ENCODE peak calls at places on chromosomes 5 and 9, in five cellular contexts. G is tibial artery, Y is neural progenitor cell, V is BJ, C is uterus. O is an unnamed sample. For H3K27me3, the result is how much of the 10 kb centered on the place peaks cover.

GRCh38 chr5:104080646-104081175 is 518.1 kb upstream of the NUDT12 start:
- DNase-seq in V (no peak), C (no peak), G (no peak), Y (no peak), O (no peak)

GRCh38 chr9:134265078-134265477 is 61.2 kb upstream of the RXRA start:
- DNase-seq in V (no peak), G (no peak), Y (no peak), C (no peak), O (no peak)

GRCh38 chr9:112890106-112891081 is at the start of gene SLC46A2:
- DNase-seq in V (no peak), Y (peak), C (no peak), G (no peak), O (no peak)

GRCh38 chr5:132674671-132675506 is 1.1 kb downstream of the IL4 start:
- DNase-seq in G (no peak), C (no peak), V (peak), Y (no peak), O (no peak)

GRCh38 chr9:121398374-121398773 is 28.3 kb upstream of the STOM start:
- DNase-seq in V (peak), C (no peak), Y (no peak), G (no peak), O (peak)

GRCh38 chr5:68531970-68532369 is 316.4 kb downstream of the PIK3R1 start:
- DNase-seq in Y (no peak), G (no peak), V (no peak), C (no peak), O (no peak)

GRCh38 chr5:78838753-78839152 is 146.4 kb downstream of the ARSB start:
- DNase-seq in G (no peak), C (no peak), Y (no peak), V (no peak), O (no peak)

GRCh38 chr9:38621434-38622082 is 1.2 kb upstream of the ANKRD18A start:
- DNase-seq in Y (peak), G (no peak), V (no peak), C (no peak), O (no peak)

GRCh38 chr9:126146254-126147145 is 180.1 kb upstream of the MVB12B start:
- DNase-seq in C (no peak), V (no peak), Y (peak), G (no peak), O (no peak)

GRCh38 chr9:76704601-76705204 is 59.5 kb upstream of the PCA3 start:
- DNase-seq in G (no peak), Y (peak), C (no peak), V (peak), O (no peak)

GRCh38 chr9:79847074-79847473 is 275.3 kb downstream of the TLE4 start:
- DNase-seq in V (no peak), C (no peak), Y (no peak), G (no peak), O (no peak)

GRCh38 chr9:33161011-33161588 is 6.0 kb downstream of the B4GALT1 start:
- DNase-seq in V (peak), Y (peak), G (peak), C (peak), O (peak)

GRCh38 chr5:56751914-56752313 is 63.4 kb upstream of the MAP3K1 start:
- DNase-seq in V (peak), C (no peak), Y (no peak), G (no peak), O (no peak)

GRCh38 chr9:77883133-77883532 is 148.5 kb downstream of the GNAQ start:
- DNase-seq in Y (no peak), V (no peak), G (no peak), C (no peak), O (no peak)

GRCh38 chr5:82277987-82278710 is at the start of gene RPS23:
- DNase-seq in G (peak), V (peak), Y (peak), C (peak), O (peak)

GRCh38 chr9:13529321-13530104 is 250.0 kb upstream of the MPDZ start:
- DNase-seq in Y (no peak), C (no peak), V (no peak), G (no peak), O (no peak)

GRCh38 chr9:84670106-84670800 is 724 bp downstream of the NTRK2 start:
- DNase-seq in Y (peak), C (no peak), G (peak), V (no peak), O (no peak)

GRCh38 chr9:88954073-88954472 is 37.2 kb upstream of the S1PR3 start:
- DNase-seq in C (no peak), V (no peak), G (no peak), Y (no peak), O (no peak)

GRCh38 chr9:125815568-125815967 is 68.4 kb downstream of the PBX3 start:
- DNase-seq in G (no peak), V (no peak), C (no peak), Y (no peak), O (peak)

GRCh38 chr5:175059687-175060194 is 335.4 kb downstream of the MSX2 start:
- DNase-seq in V (no peak), Y (peak), G (peak), C (peak), O (no peak)

GRCh38 chr5:5061836-5062235 is 78.3 kb upstream of the ADAMTS16 start:
- DNase-seq in V (no peak), G (no peak), C (no peak), Y (no peak), O (no peak)

GRCh38 chr9:136949239-136949816 is 2.7 kb upstream of the LCN12 start:
- DNase-seq in V (no peak), G (no peak), C (no peak), Y (peak), O (peak)

GRCh38 chr9:96061293-96061987 is 185.9 kb downstream of the ERCC6L2 start:
- DNase-seq in V (no peak), Y (peak), G (peak), C (no peak), O (no peak)

GRCh38 chr5:78610163-78610583 is 38.4 kb downstream of the LHFPL2 start:
- DNase-seq in G (no peak), C (peak), Y (no peak), V (no peak), O (no peak)

GRCh38 chr5:132050136-132050535 is 10.3 kb upstream of the IL3 start:
- DNase-seq in V (no peak), G (peak), C (peak), Y (no peak), O (no peak)

GRCh38 chr9:85038061-85038460 is 368.5 kb downstream of the NTRK2 start:
- DNase-seq in C (no peak), G (no peak), V (no peak), Y (no peak), O (no peak)

GRCh38 chr5:168159425-168159824 is 132.0 kb upstream of the WWC1 start:
- DNase-seq in V (no peak), C (no peak), G (peak), Y (peak), O (no peak)

GRCh38 chr5:111072949-111073682 is 1.6 kb downstream of the TSLP start:
- DNase-seq in V (no peak), C (peak), Y (peak), G (peak), O (peak)

GRCh38 chr5:126920291-126920690 is 110.1 kb downstream of the MARCHF3 start:
- DNase-seq in G (no peak), V (no peak), C (no peak), Y (no peak), O (no peak)

GRCh38 chr5:368162-369084 is 46.9 kb downstream of the AHRR start:
- DNase-seq in G (no peak), V (peak), Y (no peak), C (no peak), O (peak)

GRCh38 chr9:96138616-96139015 is 163.4 kb downstream of the HSD17B3 start:
- DNase-seq in V (no peak), C (no peak), Y (no peak), G (no peak), O (no peak)

GRCh38 chr9:108262836-108263235 is 593.0 kb downstream of the ACTL7B start:
- DNase-seq in C (no peak), Y (no peak), V (no peak), G (no peak), O (no peak)

GRCh38 chr5:146731909-146732659 is 146.5 kb downstream of the PPP2R2B start:
- DNase-seq in C (no peak), Y (no peak), V (peak), G (no peak), O (no peak)

GRCh38 chr5:90866915-90867715 is 308.5 kb downstream of the ADGRV1 start:
- DNase-seq in C (no peak), Y (no peak), G (no peak), V (no peak), O (no peak)

GRCh38 chr5:90865194-90865593 is 306.6 kb downstream of the ADGRV1 start:
- DNase-seq in V (no peak), G (no peak), Y (no peak), C (no peak), O (no peak)

GRCh38 chr5:90861843-90862586 is 303.4 kb downstream of the ADGRV1 start:
- DNase-seq in G (no peak), Y (no peak), C (no peak), V (no peak), O (no peak)

GRCh38 chr5:90868799-90869198 is 310.2 kb downstream of the ADGRV1 start:
- DNase-seq in G (no peak), V (no peak), Y (no peak), C (no peak), O (no peak)

DNA sequence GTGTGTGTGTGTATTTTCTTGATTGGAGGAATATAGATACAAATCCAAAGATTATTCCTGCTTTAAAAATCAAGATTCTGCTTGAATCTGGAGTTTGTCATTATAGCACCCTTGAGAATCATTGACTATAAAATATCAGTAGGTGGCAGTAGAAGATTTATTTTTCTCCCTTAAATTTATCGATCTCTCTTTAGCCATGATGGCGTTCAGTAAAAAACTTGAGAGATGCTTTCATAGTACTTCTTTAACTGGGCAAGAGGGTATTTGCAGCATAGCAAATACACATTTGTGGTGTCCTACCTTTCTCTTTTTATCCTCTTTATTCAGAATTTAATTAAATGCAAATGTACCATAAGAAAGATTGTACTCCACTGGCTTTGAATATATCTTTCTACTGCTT is 307.7 kb downstream of the ADGRV1 start:
- DNase-seq in C (no peak), Y (no peak), G (no peak), V (no peak), O (no peak)
- H3K4me3 ChIP-seq in C (no peak), Y (no peak), G (no peak), V (no peak), O (no peak)

DNA sequence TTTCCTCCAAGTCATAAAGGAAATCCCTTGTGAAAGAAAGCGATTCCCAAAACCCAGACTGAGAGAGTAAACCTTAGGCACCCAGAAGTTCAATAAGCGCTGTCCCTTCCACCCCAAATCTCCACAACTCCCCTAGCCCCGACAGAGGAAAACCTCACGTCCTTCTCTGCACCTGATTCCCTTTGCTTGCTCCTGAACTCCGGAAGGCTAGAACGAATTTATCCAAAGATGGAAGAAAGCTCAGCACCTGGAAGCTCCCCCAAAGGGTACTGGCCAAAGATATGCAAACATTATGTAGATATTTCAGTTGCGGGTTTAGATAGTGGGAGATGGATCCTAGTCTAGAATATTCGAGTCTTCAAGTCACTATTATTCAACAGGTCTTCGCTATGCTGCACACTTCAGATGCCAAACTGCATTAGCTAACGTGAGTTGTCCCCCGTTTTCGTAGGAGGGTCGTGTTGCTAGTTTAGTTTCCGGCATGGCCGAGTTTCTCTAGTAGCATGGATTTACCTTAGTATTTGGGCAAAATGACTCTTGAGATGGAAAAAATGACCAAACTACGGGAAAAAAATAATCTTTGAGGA is 27.7 kb downstream of the NR2F1 start:
- DNase-seq in C (no peak), Y (peak), G (no peak), V (no peak), O (no peak)
- H3K27me3 ChIP-seq in C (half or more), Y (half or more), G (half or more), V (under half), O (half or more)

GRCh38 chr9:37295796-37296195 is 126.7 kb upstream of the GRHPR start:
- DNase-seq in G (no peak), C (no peak), V (no peak), Y (no peak), O (no peak)
- TF ChIP-seq CTCF in G (no peak), C (no peak), V (no peak), Y (peak), O (peak)

GRCh38 chr9:95004452-95005275 is 278.2 kb downstream of the AOPEP start:
- DNase-seq in C (peak), Y (peak), G (peak), V (no peak), O (no peak)

GRCh38 chr9:95008151-95008771 is 281.8 kb downstream of the AOPEP start:
- DNase-seq in C (no peak), Y (no peak), G (no peak), V (no peak), O (no peak)

GRCh38 chr9:95005276-95006141 is 279.0 kb downstream of the AOPEP start:
- DNase-seq in G (no peak), V (no peak), C (no peak), Y (peak), O (no peak)

GRCh38 chr9:95009459-95009858 is 283.0 kb downstream of the AOPEP start:
- DNase-seq in V (no peak), C (no peak), Y (no peak), G (no peak), O (no peak)

DNA sequence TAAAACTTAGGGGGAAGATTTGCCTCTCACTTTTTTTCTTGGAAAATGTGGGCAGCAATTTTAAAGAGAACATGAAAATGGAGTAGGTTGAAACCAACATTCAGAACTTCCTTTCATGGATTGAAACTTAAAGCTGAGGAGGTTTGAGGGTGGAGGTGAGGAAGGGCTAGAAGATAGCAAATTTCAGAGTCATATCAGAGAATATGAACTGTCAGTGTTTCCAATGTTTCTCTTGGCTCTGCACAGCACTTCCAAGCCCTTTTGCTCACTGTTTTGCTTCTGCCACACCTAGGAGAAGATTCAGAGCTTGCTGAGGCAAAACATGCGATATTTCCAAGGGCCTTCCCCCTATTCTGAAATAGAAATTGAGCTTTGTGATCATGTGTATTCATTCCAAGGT is 281.0 kb downstream of the AOPEP start:
- DNase-seq in C (no peak), Y (no peak), G (no peak), V (no peak), O (no peak)
- H3K4me3 ChIP-seq in C (peak), Y (no peak), G (peak), V (peak), O (peak)

DNA sequence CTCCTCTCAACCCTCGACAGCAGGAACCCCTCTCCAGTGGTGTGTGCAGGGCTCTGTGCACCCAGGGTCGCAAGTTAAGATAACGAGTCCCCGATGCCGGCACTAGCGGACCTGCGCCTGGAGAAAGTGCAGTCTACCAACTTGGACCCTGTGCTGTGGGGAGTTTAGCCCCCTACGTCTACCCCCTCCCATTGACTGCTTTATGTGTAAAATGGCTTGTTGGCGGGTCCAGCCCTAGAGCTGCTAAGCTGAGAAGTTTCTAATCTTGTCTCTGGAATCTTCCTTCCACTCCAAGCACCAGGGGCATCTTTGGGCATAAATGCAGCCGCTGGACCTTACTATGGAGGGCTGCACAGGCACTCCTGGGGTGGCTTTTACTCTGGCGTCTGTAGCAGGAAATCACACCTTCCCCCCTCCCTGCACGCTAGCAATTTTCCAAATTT is 7.1 kb upstream of the PITX1 start:
- DNase-seq in C (no peak), G (no peak), V (no peak), Y (no peak), O (no peak)
- H3K27me3 ChIP-seq in C (under half), G (half or more), V (under half), Y (half or more), O (under half)

DNA sequence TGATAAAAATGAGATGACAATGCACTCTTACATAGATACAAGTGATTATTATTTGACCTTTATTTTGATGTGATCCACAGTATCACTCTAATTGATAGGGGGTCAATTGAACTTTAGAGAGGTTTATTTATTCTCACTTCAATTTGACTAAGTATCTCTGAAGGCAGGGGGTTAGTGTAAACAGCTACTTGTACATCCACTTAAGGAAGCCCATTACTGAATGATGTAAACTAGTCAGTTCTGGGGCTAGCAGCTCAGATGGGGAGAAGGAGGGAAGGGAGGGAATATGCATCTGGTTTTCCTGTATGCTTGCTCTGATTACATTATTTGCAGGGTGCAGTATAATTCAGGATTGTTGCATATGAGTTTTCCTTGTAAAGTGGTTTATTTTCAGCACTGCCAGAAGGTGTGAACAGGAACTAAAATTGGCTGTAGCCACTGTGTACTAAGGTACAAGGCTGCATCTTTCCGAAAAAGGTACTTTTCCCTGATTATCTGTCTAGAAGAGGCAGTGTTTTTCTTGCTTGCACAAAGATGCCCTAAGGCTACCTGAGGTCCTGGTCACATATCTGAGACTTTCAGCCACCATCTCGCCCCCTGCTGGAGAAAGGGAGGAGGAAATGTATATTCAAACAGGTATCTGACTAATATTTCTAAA is 51.2 kb downstream of the MRPS27 start:
- DNase-seq in V (no peak), G (peak), C (no peak), Y (peak), O (no peak)
- TF ChIP-seq CTCF in V (peak), G (peak), C (peak), Y (peak), O (peak)

GRCh38 chr9:114226289-114227055 is 71.1 kb downstream of the COL27A1 start:
- DNase-seq in G (no peak), C (no peak), V (no peak), Y (no peak), O (no peak)
- H3K4me3 ChIP-seq in G (no peak), C (no peak), V (no peak), Y (no peak), O (no peak)

DNA sequence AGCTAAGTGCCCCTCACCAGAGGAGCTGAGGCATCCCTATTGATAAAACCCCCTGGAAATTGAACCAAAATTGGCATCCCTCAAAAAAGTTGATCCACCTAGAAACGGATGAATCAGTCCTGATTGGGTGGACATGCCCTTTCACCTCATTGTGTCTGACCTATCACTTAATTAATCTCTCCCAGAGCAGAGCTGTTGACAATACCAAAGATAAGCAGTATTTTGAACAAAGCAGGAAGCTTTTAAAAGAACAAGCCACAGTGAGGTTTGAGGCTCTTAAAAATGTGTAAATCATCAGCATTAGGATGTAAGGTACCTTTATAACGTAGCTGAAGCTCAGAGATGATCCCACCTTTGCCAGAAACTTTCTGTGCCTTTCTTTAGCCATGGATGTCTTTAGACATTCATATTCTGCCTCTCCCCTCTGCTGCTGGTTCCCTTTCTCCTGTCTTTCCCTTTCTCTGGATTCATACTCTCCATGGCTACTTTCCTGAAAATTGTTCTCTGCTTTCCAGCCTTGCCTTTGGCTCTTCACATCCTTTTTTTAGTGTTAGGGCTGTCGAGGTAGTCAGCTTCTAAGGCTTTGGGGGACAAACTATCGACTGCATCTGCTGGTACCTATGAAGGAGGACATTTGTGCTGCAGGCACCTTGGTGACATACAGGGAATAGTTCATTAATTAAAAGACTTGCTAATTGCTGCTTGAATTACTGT is 7.8 kb upstream of the LHX2 start:
- DNase-seq in Y (peak), C (no peak), G (no peak), V (no peak), O (no peak)
- H3K27me3 ChIP-seq in Y (half or more), C (half or more), G (half or more), V (half or more), O (half or more)

DNA sequence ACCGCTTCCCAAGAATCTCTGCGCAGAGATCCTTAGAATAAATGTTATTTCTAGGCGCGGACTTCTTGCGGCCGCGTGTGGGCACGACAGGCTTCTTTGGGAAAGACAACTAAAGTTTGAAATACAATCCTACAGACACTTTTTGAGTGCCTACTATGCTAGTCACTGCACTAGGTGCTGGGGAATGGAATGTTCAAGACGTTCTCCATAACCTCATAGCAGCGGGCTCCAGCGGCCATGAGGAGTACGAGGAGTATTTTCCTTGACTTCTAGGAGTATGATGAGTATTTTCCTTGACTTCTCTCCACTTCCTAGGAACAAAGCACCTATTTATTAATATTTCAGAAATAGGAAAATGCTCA is 636 bp upstream of the PWWP2A start:
- DNase-seq in G (no peak), C (no peak), Y (no peak), V (no peak), O (no peak)
- TF ChIP-seq CTCF in G (peak), C (peak), Y (peak), V (peak), O (peak)